ENCODE peak calls at places on chromosomes 2 and 18, in eight cellular contexts. D is kidney, G is left ventricle myocardium inferior, W is H1, P is colonic mucosa, S is sigmoid colon, Z is psoas muscle, E is HCT116. B is an unnamed sample.

GRCh38 chr2:237558918-237559645 is 7.3 kb upstream of the PRLH start:
- DNase-seq in D (peak), G (peak), W (no peak), P (peak), S (peak), Z (peak), E (no peak), B (peak)

GRCh38 chr2:240466579-240467148 is 31.2 kb downstream of the GPC1 start:
- DNase-seq in D (peak), G (no peak), W (no peak), P (no peak), S (peak), Z (no peak), E (no peak), B (peak)

GRCh38 chr2:23926750-23927627 is at the start of gene ATAD2B:
- DNase-seq in D (peak), G (peak), W (peak), P (peak), S (peak), Z (peak), E (peak), B (peak)

GRCh38 chr18:31490838-31491237 is 7.1 kb upstream of the DSG2 start:
- DNase-seq in D (no peak), G (no peak), W (no peak), P (no peak), S (no peak), Z (no peak), E (no peak), B (no peak)

GRCh38 chr18:12287684-12288405 is 20.2 kb upstream of the TUBB6 start:
- DNase-seq in D (peak), G (peak), W (no peak), P (peak), S (peak), Z (peak), E (peak), B (peak)

GRCh38 chr2:142880275-142880674 is 2.8 kb downstream of the KYNU start:
- DNase-seq in D (no peak), G (no peak), W (no peak), P (no peak), S (no peak), Z (no peak), E (no peak), B (no peak)

GRCh38 chr2:140895378-140895777 is 1235.4 kb downstream of the LRP1B start:
- DNase-seq in D (no peak), G (no peak), W (no peak), P (no peak), S (no peak), Z (no peak), E (no peak), B (no peak)

GRCh38 chr2:162435676-162436075 is 91.7 kb downstream of the GCA start:
- DNase-seq in D (no peak), G (no peak), W (no peak), P (no peak), S (no peak), Z (no peak), E (no peak), B (no peak)

GRCh38 chr18:13447621-13448020 is 229.1 kb downstream of the LDLRAD4 start:
- DNase-seq in D (no peak), G (no peak), W (no peak), P (no peak), S (no peak), Z (peak), E (no peak), B (no peak)

GRCh38 chr2:64189167-64189566 is 44.9 kb upstream of the PELI1 start:
- DNase-seq in D (no peak), G (no peak), W (no peak), P (no peak), S (no peak), Z (no peak), E (no peak), B (no peak)

GRCh38 chr2:85221291-85221690 is 88.1 kb downstream of the TCF7L1 start:
- DNase-seq in D (no peak), G (peak), W (no peak), P (no peak), S (peak), Z (no peak), E (no peak), B (no peak)

GRCh38 chr2:234218261-234219180 is 168.0 kb downstream of the SPP2 start:
- DNase-seq in D (no peak), G (no peak), W (no peak), P (no peak), S (no peak), Z (no peak), E (no peak), B (no peak)

GRCh38 chr2:170073288-170073687 is 104.7 kb upstream of the MYO3B start:
- DNase-seq in D (no peak), G (peak), W (no peak), P (peak), S (peak), Z (peak), E (no peak), B (no peak)

GRCh38 chr2:38033651-38034050 is 42.3 kb downstream of the CYP1B1 start:
- DNase-seq in D (no peak), G (no peak), W (no peak), P (no peak), S (no peak), Z (no peak), E (no peak), B (no peak)

GRCh38 chr2:51953931-51954330 is 922.0 kb upstream of the NRXN1 start:
- DNase-seq in D (no peak), G (no peak), W (no peak), P (no peak), S (no peak), Z (no peak), E (no peak), B (no peak)

GRCh38 chr2:152716805-152717241 is 438 bp downstream of the PRPF40A start:
- DNase-seq in D (peak), G (no peak), W (no peak), P (peak), S (no peak), Z (peak), E (no peak), B (peak)

GRCh38 chr2:130391058-130391871 is 35.4 kb downstream of the PTPN18 start:
- DNase-seq in D (peak), G (peak), W (no peak), P (peak), S (peak), Z (peak), E (peak), B (peak)

GRCh38 chr2:31894656-31895055 is 116.2 kb downstream of the MEMO1 start:
- DNase-seq in D (no peak), G (no peak), W (no peak), P (no peak), S (no peak), Z (no peak), E (no peak), B (no peak)

GRCh38 chr2:60555066-60555793 is 1.8 kb upstream of the BCL11A start:
- DNase-seq in D (peak), G (peak), W (no peak), P (peak), S (peak), Z (no peak), E (peak), B (peak)

GRCh38 chr2:120751553-120751952 is 15.9 kb downstream of the GLI2 start:
- DNase-seq in D (no peak), G (no peak), W (no peak), P (no peak), S (no peak), Z (no peak), E (no peak), B (no peak)

GRCh38 chr2:216533504-216534068 is 34.9 kb downstream of the RPL37A start:
- DNase-seq in D (no peak), G (no peak), W (no peak), P (no peak), S (no peak), Z (no peak), E (no peak), B (no peak)

GRCh38 chr2:71566271-71566858 is 113.0 kb downstream of the DYSF start:
- DNase-seq in D (no peak), G (no peak), W (no peak), P (no peak), S (no peak), Z (no peak), E (no peak), B (no peak)

GRCh38 chr2:180125245-180125962 is 118.3 kb upstream of the CWC22 start:
- DNase-seq in D (peak), G (peak), W (peak), P (peak), S (peak), Z (peak), E (peak), B (no peak)

GRCh38 chr18:49359732-49360444 is 100.6 kb downstream of the DYM start:
- DNase-seq in D (peak), G (no peak), W (no peak), P (no peak), S (no peak), Z (no peak), E (no peak), B (no peak)

GRCh38 chr18:23129355-23130002 is 5.8 kb upstream of the CABLES1 start:
- DNase-seq in D (no peak), G (no peak), W (no peak), P (no peak), S (no peak), Z (no peak), E (no peak), B (no peak)

GRCh38 chr2:131641414-131642206 is 113.9 kb downstream of the CCDC74A start:
- DNase-seq in D (no peak), G (no peak), W (no peak), P (no peak), S (no peak), Z (no peak), E (no peak), B (no peak)

GRCh38 chr18:61735564-61736102 is 157.2 kb downstream of the RNF152 start:
- DNase-seq in D (no peak), G (no peak), W (no peak), P (peak), S (no peak), Z (no peak), E (no peak), B (no peak)

GRCh38 chr2:66862871-66863650 is 428.1 kb downstream of the MEIS1 start:
- DNase-seq in D (no peak), G (no peak), W (no peak), P (no peak), S (no peak), Z (no peak), E (no peak), B (no peak)

GRCh38 chr2:16118611-16119590 is 178.6 kb downstream of the MYCN start:
- DNase-seq in D (no peak), G (no peak), W (no peak), P (no peak), S (no peak), Z (no peak), E (no peak), B (no peak)

GRCh38 chr2:215796160-215796559 is 217.2 kb downstream of the MREG start:
- DNase-seq in D (no peak), G (no peak), W (no peak), P (peak), S (no peak), Z (no peak), E (no peak), B (no peak)

GRCh38 chr2:81242502-81242901 is 938.0 kb upstream of the LRRTM1 start:
- DNase-seq in D (no peak), G (no peak), W (no peak), P (no peak), S (no peak), Z (no peak), E (no peak), B (no peak)

GRCh38 chr18:28834889-28835288 is 658.0 kb upstream of the CDH2 start:
- DNase-seq in D (no peak), G (no peak), W (no peak), P (no peak), S (no peak), Z (no peak), E (no peak), B (no peak)

GRCh38 chr2:136132840-136133570 is 15.1 kb upstream of the CXCR4 start:
- DNase-seq in D (no peak), G (no peak), W (no peak), P (no peak), S (no peak), Z (no peak), E (no peak), B (no peak)

GRCh38 chr2:96092580-96092877 is 23.8 kb downstream of the ADRA2B start:
- DNase-seq in D (no peak), G (no peak), W (no peak), P (peak), S (peak), Z (no peak), E (no peak), B (no peak)

GRCh38 chr18:54423831-54424230 is 66.1 kb downstream of the C18orf54 start:
- DNase-seq in D (no peak), G (no peak), W (no peak), P (no peak), S (no peak), Z (no peak), E (no peak), B (no peak)

DNA sequence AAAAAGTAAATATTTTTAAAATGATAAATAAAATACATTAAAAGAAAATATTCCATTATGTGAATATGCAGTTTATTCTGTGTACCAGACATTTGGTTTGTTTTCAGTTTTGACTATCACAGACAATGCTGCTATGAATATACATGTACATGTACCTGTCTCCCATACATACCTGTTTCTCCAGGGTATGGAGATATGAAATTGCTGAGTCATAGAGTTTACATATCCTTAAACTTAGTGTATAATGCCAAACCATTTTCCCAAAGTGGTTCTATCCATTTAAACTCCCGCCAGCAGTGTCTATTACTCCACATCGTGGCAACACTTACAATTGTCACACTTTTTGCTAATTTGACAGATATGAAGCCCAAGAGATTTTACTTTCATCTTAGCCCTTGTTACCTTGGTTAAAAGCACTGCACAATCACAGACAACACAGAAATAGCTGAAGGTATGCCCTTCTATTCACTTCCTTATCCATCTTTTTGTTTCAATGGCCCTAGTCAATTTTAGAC is 56.3 kb downstream of the ZNF521 start:
- DNase-seq in D (no peak), G (no peak), W (no peak), P (no peak), S (no peak), Z (no peak), E (no peak), B (no peak)
- H3K4me3 ChIP-seq in D (no peak), G (no peak), W (no peak), P (no peak), S (no peak), Z (no peak), E (no peak), B (no peak)

GRCh38 chr2:196591621-196592022 is 47.9 kb upstream of the CCDC150 start:
- DNase-seq in D (no peak), G (no peak), W (no peak), P (no peak), S (no peak), Z (no peak), E (no peak), B (no peak)

GRCh38 chr2:196587739-196588138 is 51.8 kb upstream of the CCDC150 start:
- DNase-seq in D (no peak), G (no peak), W (no peak), P (no peak), S (no peak), Z (no peak), E (no peak), B (no peak)

GRCh38 chr2:196590286-196590685 is 49.2 kb upstream of the CCDC150 start:
- DNase-seq in D (no peak), G (no peak), W (no peak), P (no peak), S (no peak), Z (no peak), E (no peak), B (no peak)

GRCh38 chr2:196591004-196591403 is 48.5 kb upstream of the CCDC150 start:
- DNase-seq in D (no peak), G (no peak), W (no peak), P (no peak), S (no peak), Z (no peak), E (no peak), B (no peak)

DNA sequence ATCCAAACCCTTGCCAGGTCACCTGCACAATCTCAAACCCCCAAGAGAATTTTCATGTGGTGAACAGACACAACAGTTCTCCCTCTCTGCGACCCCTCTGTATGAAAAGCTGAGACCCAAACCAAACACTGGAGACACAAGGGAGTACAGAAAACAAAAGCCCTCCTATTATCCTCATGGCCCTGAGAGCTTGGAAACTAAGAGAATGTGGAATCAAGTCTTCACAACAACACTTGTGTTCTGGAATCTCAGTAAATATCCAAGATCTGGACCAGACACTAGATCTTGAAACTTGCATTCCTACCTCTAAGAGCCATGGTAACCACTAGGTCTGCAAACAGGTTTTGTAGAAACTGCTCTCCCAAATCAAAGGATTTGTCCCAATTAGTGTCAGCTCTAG is 50.1 kb upstream of the CCDC150 start:
- DNase-seq in D (no peak), G (no peak), W (no peak), P (no peak), S (no peak), Z (no peak), E (no peak), B (no peak)
- H3K27ac ChIP-seq in D (no peak), G (no peak), W (no peak), P (no peak), S (no peak), Z (no peak), E (no peak), B (no peak)

GRCh38 chr2:61988462-61989366 is 83.2 kb downstream of the COMMD1 start:
- DNase-seq in D (no peak), G (no peak), W (no peak), P (no peak), S (no peak), Z (no peak), E (no peak), B (no peak)

GRCh38 chr2:61980758-61981157 is 75.3 kb downstream of the COMMD1 start:
- DNase-seq in D (no peak), G (no peak), W (no peak), P (no peak), S (no peak), Z (no peak), E (no peak), B (no peak)

GRCh38 chr2:61984682-61985081 is 79.2 kb downstream of the COMMD1 start:
- DNase-seq in D (no peak), G (no peak), W (no peak), P (no peak), S (no peak), Z (no peak), E (no peak), B (no peak)
- TF ChIP-seq CTCF in D (no peak), G (no peak), W (no peak), P (no peak), S (no peak), Z (no peak), E (no peak), B (no peak)

GRCh38 chr18:62869327-62869726 is 154.0 kb downstream of the PHLPP1 start:
- DNase-seq in D (no peak), G (no peak), W (no peak), P (no peak), S (no peak), Z (no peak), E (no peak), B (no peak)
- H3K4me3 ChIP-seq in D (no peak), G (no peak), W (no peak), P (no peak), S (no peak), Z (no peak), E (no peak), B (no peak)

GRCh38 chr2:155035246-155035645 is 336.8 kb downstream of the KCNJ3 start:
- DNase-seq in D (no peak), G (no peak), W (no peak), P (no peak), S (no peak), Z (no peak), E (no peak), B (no peak)

DNA sequence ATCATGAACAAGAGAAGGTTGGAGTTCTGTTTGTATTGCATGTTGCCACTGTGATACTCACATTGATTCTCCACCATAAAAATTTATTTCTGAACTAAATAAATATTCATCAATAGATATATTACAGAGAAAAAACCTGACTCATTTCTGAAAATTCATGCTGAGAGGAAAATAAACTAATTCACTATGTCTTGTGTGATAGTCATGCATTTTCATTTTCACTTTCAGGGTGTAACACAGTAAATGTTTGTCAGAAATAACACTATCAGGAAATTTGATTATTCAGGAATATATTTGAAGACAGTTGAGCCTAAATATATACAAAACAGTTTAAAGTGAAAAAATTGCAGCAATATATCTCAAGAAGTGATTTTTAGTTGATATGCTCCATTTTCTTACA is 335.2 kb downstream of the KCNJ3 start:
- DNase-seq in D (no peak), G (no peak), W (no peak), P (no peak), S (no peak), Z (no peak), E (no peak), B (no peak)
- H3K27ac ChIP-seq in D (no peak), G (no peak), W (no peak), P (no peak), S (no peak), Z (no peak), E (no peak), B (no peak)

GRCh38 chr2:134206573-134206972 is 47.3 kb upstream of the MGAT5 start:
- DNase-seq in D (no peak), G (peak), W (no peak), P (no peak), S (no peak), Z (no peak), E (no peak), B (no peak)
- TF ChIP-seq CTCF in D (no peak), G (no peak), W (no peak), P (no peak), S (no peak), Z (no peak), E (no peak), B (no peak)

DNA sequence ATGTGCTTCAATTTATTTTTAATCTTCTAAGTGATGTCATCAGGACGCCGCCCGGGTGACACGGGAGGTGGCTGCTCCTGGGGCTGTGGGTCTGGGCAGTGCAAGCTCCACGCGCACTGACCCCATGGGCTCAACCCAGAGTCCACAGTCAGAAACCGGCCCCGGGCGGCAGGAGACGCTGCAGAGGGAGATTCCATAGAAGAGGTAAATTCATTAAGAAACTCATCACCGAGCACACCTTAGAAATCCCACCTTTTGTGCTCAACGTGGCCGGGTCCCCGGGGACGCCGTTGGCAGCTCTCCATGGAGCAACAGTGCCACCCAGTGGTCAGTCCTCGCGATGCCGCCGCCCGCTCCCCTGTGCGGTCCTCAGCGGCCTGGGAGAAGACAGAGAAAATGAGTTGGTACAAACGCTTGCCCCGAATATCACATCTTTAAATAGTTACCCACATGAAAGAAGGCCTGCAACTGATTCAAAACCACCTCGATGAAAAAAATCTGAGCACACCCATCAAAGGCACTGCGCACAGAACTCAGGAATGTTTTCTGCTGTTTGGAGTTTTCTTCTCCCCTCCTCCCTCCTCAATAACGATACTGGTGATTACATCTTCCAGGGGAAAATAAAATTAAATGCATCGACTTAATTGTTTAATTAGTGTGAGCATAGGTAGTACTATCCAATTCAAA is 92.6 kb downstream of the CMPK2 start:
- DNase-seq in D (peak), G (peak), W (peak), P (peak), S (peak), Z (peak), E (peak), B (peak)
- H3K4me3 ChIP-seq in D (no peak), G (peak), W (peak), P (no peak), S (peak), Z (no peak), E (no peak), B (no peak)

B was measured in left lung.